ENCODE peak calls at places on chromosomes 13 and 19, in four cellular contexts. One of them, this sample, is unnamed.

GRCh38 chr19:35040826-35041547 is 534 bp upstream of the HPN start:
- DNase-seq in fibroblast of mammary gland: no peak
- DNase-seq in left ventricle myocardium inferior: peak; percentile 95
- DNase-seq in NB4: no peak
- DNase-seq in this sample: no peak

GRCh38 chr13:31910633-31911032 is 120.9 kb upstream of the FRY start:
- DNase-seq in fibroblast of mammary gland: no peak
- DNase-seq in NB4: no peak
- DNase-seq in left ventricle myocardium inferior: no peak
- DNase-seq in this sample: no peak

GRCh38 chr19:903266-903797 is 9.7 kb downstream of the R3HDM4 start:
- DNase-seq in NB4: no peak
- DNase-seq in fibroblast of mammary gland: peak; percentile 55
- DNase-seq in left ventricle myocardium inferior: no peak
- DNase-seq in this sample: no peak

GRCh38 chr13:113493315-113493951 is 2.9 kb upstream of the DCUN1D2 start:
- DNase-seq in NB4: peak; percentile 85
- DNase-seq in fibroblast of mammary gland: peak; percentile 99
- DNase-seq in left ventricle myocardium inferior: no peak
- DNase-seq in this sample: no peak

GRCh38 chr19:16892868-16893685 is 4.3 kb downstream of the F2RL3 start:
- DNase-seq in left ventricle myocardium inferior: no peak
- DNase-seq in NB4: no peak
- DNase-seq in fibroblast of mammary gland: no peak
- DNase-seq in this sample: no peak

GRCh38 chr19:6236310-6237291 is 43.2 kb downstream of the MLLT1 start:
- DNase-seq in NB4: no peak
- DNase-seq in left ventricle myocardium inferior: peak; percentile 29
- DNase-seq in fibroblast of mammary gland: no peak
- DNase-seq in this sample: peak; percentile 23

GRCh38 chr19:46491975-46492682 is 3.5 kb downstream of the PNMA8B start:
- DNase-seq in NB4: no peak
- DNase-seq in left ventricle myocardium inferior: no peak
- DNase-seq in fibroblast of mammary gland: no peak
- DNase-seq in this sample: no peak

GRCh38 chr19:48443731-48444128 is 2.1 kb upstream of the GRWD1 start:
- DNase-seq in fibroblast of mammary gland: no peak
- DNase-seq in left ventricle myocardium inferior: no peak
- DNase-seq in NB4: peak; percentile 36
- DNase-seq in this sample: no peak

GRCh38 chr13:30113983-30114491 is 193.3 kb downstream of the KATNAL1 start:
- DNase-seq in NB4: no peak
- DNase-seq in left ventricle myocardium inferior: no peak
- DNase-seq in fibroblast of mammary gland: no peak
- DNase-seq in this sample: no peak

GRCh38 chr13:34432234-34432633 is 509.8 kb upstream of the NBEA start:
- DNase-seq in NB4: no peak
- DNase-seq in fibroblast of mammary gland: no peak
- DNase-seq in left ventricle myocardium inferior: no peak
- DNase-seq in this sample: no peak

GRCh38 chr19:397941-398706 is 10.8 kb downstream of the C2CD4C start:
- DNase-seq in NB4: no peak
- DNase-seq in left ventricle myocardium inferior: no peak
- DNase-seq in fibroblast of mammary gland: no peak
- DNase-seq in this sample: peak; percentile 13

GRCh38 chr19:34480971-34481821 is at the start of gene WTIP:
- DNase-seq in left ventricle myocardium inferior: peak; percentile 84
- DNase-seq in fibroblast of mammary gland: peak; percentile 75
- DNase-seq in NB4: no peak
- DNase-seq in this sample: peak; percentile 86

GRCh38 chr19:36986601-36987000 is 70.5 kb downstream of the ZNF568 start:
- DNase-seq in NB4: no peak
- DNase-seq in left ventricle myocardium inferior: no peak
- DNase-seq in fibroblast of mammary gland: no peak
- DNase-seq in this sample: no peak

GRCh38 chr19:18203408-18203862 is 407 bp downstream of the RAB3A start:
- DNase-seq in fibroblast of mammary gland: no peak
- DNase-seq in NB4: no peak
- DNase-seq in left ventricle myocardium inferior: peak; percentile 51
- DNase-seq in this sample: no peak

GRCh38 chr19:15300533-15301194 is 31.7 kb downstream of the BRD4 start:
- DNase-seq in fibroblast of mammary gland: peak; percentile 86
- DNase-seq in NB4: peak; percentile 44
- DNase-seq in left ventricle myocardium inferior: no peak
- DNase-seq in this sample: no peak

GRCh38 chr19:12884926-12885748 is 1.9 kb downstream of the KLF1 start:
- DNase-seq in NB4: peak; percentile 82
- DNase-seq in left ventricle myocardium inferior: peak; percentile 60
- DNase-seq in fibroblast of mammary gland: peak; percentile 46
- DNase-seq in this sample: peak; percentile 55

GRCh38 chr19:5144545-5145179 is 175.7 kb downstream of the KDM4B start:
- DNase-seq in NB4: no peak
- DNase-seq in fibroblast of mammary gland: no peak
- DNase-seq in left ventricle myocardium inferior: no peak
- DNase-seq in this sample: peak; percentile 13

GRCh38 chr13:107466326-107466725 is 749.0 kb downstream of the LIG4 start:
- DNase-seq in NB4: no peak
- DNase-seq in fibroblast of mammary gland: peak; percentile 15
- DNase-seq in left ventricle myocardium inferior: no peak
- DNase-seq in this sample: no peak

GRCh38 chr19:13078897-13079541 is 23.6 kb downstream of the LYL1 start:
- DNase-seq in NB4: no peak
- DNase-seq in fibroblast of mammary gland: no peak
- DNase-seq in left ventricle myocardium inferior: no peak
- DNase-seq in this sample: no peak

GRCh38 chr13:33251131-33251629 is 34.4 kb downstream of the STARD13 start:
- DNase-seq in fibroblast of mammary gland: peak; percentile 98
- DNase-seq in left ventricle myocardium inferior: no peak
- DNase-seq in NB4: no peak
- DNase-seq in this sample: no peak

GRCh38 chr13:110640591-110641029 is 25.3 kb downstream of the NAXD start:
- DNase-seq in NB4: no peak
- DNase-seq in left ventricle myocardium inferior: peak; percentile 60
- DNase-seq in fibroblast of mammary gland: peak; percentile 45
- DNase-seq in this sample: no peak

GRCh38 chr13:58712191-58712590 is 1080.6 kb downstream of the PCDH17 start:
- DNase-seq in fibroblast of mammary gland: no peak
- DNase-seq in left ventricle myocardium inferior: no peak
- DNase-seq in NB4: no peak
- DNase-seq in this sample: no peak

GRCh38 chr13:47437411-47437810 is 540.6 kb upstream of the HTR2A start:
- DNase-seq in fibroblast of mammary gland: peak; percentile 80
- DNase-seq in left ventricle myocardium inferior: no peak
- DNase-seq in NB4: no peak
- DNase-seq in this sample: no peak

GRCh38 chr19:7368456-7368855 is 19.7 kb downstream of the ARHGEF18 start:
- DNase-seq in left ventricle myocardium inferior: no peak
- DNase-seq in NB4: no peak
- DNase-seq in fibroblast of mammary gland: no peak
- DNase-seq in this sample: no peak

GRCh38 chr13:61391426-61391825 is 24.2 kb downstream of the PCDH20 start:
- DNase-seq in NB4: no peak
- DNase-seq in left ventricle myocardium inferior: no peak
- DNase-seq in fibroblast of mammary gland: no peak
- DNase-seq in this sample: no peak

GRCh38 chr13:100495455-100495854 is 93.1 kb downstream of the GGACT start:
- DNase-seq in left ventricle myocardium inferior: no peak
- DNase-seq in fibroblast of mammary gland: no peak
- DNase-seq in NB4: no peak
- DNase-seq in this sample: no peak

GRCh38 chr13:79973533-79973963 is 367.4 kb downstream of the SPRY2 start:
- DNase-seq in NB4: peak; percentile 64
- DNase-seq in left ventricle myocardium inferior: peak; percentile 45
- DNase-seq in fibroblast of mammary gland: peak; percentile 24
- DNase-seq in this sample: no peak

GRCh38 chr19:5967994-5968430 is 9.9 kb downstream of the RANBP3 start:
- DNase-seq in NB4: peak; percentile 58
- DNase-seq in fibroblast of mammary gland: peak; percentile 84
- DNase-seq in left ventricle myocardium inferior: peak; percentile 52
- DNase-seq in this sample: peak; percentile 69

GRCh38 chr13:77779461-77780272 is 82.2 kb downstream of the SLAIN1 start:
- DNase-seq in NB4: peak; percentile 92
- DNase-seq in fibroblast of mammary gland: peak; percentile 86
- DNase-seq in left ventricle myocardium inferior: no peak
- DNase-seq in this sample: no peak

GRCh38 chr19:8831373-8831772 is 731 bp downstream of the ZNF558 start:
- DNase-seq in NB4: no peak
- DNase-seq in fibroblast of mammary gland: no peak
- DNase-seq in left ventricle myocardium inferior: no peak
- DNase-seq in this sample: no peak

GRCh38 chr13:98834254-98834960 is 81.9 kb upstream of the SLC15A1 start:
- DNase-seq in left ventricle myocardium inferior: no peak
- DNase-seq in NB4: no peak
- DNase-seq in fibroblast of mammary gland: no peak
- DNase-seq in this sample: no peak

GRCh38 chr13:26186995-26187394 is 35.1 kb downstream of the RNF6 start:
- DNase-seq in fibroblast of mammary gland: no peak
- DNase-seq in NB4: no peak
- DNase-seq in left ventricle myocardium inferior: no peak
- DNase-seq in this sample: no peak

GRCh38 chr13:42466123-42466522 is 107.8 kb upstream of the TNFSF11 start:
- DNase-seq in fibroblast of mammary gland: no peak
- DNase-seq in left ventricle myocardium inferior: no peak
- DNase-seq in NB4: no peak
- DNase-seq in this sample: no peak

GRCh38 chr13:42466609-42467008 is 107.3 kb upstream of the TNFSF11 start:
- DNase-seq in fibroblast of mammary gland: no peak
- DNase-seq in NB4: no peak
- DNase-seq in left ventricle myocardium inferior: no peak
- DNase-seq in this sample: no peak
- TF ChIP-seq CTCF in fibroblast of mammary gland: no peak
- TF ChIP-seq CTCF in NB4: no peak
- TF ChIP-seq CTCF in left ventricle myocardium inferior: no peak
- TF ChIP-seq CTCF in this sample: no peak

GRCh38 chr19:57949296-57949695 is 1.8 kb upstream of the ZNF256 start:
- DNase-seq in fibroblast of mammary gland: no peak
- DNase-seq in left ventricle myocardium inferior: peak; percentile 14
- DNase-seq in NB4: no peak
- DNase-seq in this sample: no peak

GRCh38 chr19:57949702-57950101 is 2.2 kb upstream of the ZNF256 start:
- DNase-seq in NB4: no peak
- DNase-seq in fibroblast of mammary gland: no peak
- DNase-seq in left ventricle myocardium inferior: no peak
- DNase-seq in this sample: no peak

GRCh38 chr19:57947088-57947418 is 453 bp downstream of the ZNF256 start:
- DNase-seq in fibroblast of mammary gland: no peak
- DNase-seq in NB4: no peak
- DNase-seq in left ventricle myocardium inferior: no peak
- DNase-seq in this sample: no peak

GRCh38 chr19:57946316-57946715 is 1.2 kb downstream of the ZNF256 start:
- DNase-seq in left ventricle myocardium inferior: no peak
- DNase-seq in NB4: peak; percentile 3
- DNase-seq in fibroblast of mammary gland: no peak
- DNase-seq in this sample: no peak

DNA sequence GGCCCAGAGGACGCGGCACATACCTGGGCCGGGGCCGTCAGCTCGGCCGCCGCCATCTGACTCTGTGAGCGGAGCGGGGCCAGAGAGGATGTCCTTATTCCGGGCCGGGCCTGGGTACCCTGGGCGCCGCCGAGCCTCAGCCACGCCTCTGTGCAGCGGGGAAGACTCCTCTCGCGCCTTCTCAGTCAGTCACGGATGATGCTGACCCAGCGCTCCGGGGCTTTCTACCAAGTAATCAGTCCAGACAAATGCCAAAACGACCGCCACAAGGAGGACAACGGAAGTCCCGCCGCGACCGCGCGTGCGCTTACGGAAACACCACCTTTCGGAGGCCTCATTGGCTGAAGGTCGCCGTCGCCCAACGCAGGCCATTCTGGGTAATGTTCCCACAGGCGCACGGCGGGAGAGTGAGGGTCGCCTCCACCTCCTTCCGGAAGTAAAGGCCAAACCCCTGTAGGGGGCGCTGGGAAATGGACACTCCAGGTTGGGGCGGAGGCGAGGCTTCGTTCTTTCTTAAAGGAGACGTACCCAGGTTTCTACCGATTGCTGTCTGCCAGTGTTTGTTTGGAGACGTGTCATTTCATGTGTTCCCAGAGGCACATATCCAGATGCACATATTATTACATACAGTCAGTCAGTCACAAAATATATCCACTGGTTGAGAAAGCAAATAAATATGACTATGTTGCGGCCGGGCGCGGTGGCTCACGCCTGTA is at the start of gene ZNF256:
- DNase-seq in left ventricle myocardium inferior: peak; percentile 96
- DNase-seq in NB4: no peak
- DNase-seq in fibroblast of mammary gland: peak; percentile 93
- DNase-seq in this sample: peak; percentile 89
- TF ChIP-seq CTCF in left ventricle myocardium inferior: peak; percentile 73
- TF ChIP-seq CTCF in NB4: no peak
- TF ChIP-seq CTCF in fibroblast of mammary gland: peak; percentile 32
- TF ChIP-seq CTCF in this sample: peak; percentile 62

DNA sequence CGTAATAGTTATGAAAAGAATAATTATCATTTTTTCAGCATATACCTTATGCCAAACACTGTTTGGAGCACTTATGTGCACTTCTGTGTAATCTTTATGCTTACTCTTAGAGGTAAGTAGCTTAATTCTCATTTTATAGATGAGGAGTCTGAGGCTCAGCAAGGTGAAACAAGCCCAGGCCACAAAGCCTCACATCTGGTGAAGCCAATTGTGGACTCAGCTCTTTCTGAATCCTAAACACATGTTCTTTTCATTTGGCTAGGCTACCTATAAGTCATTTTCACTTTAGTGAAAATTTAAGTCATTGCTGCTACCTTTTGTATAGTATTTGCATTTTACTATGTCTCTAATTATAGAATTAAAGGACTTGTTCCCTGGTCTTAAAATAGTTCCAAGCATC is 84.0 kb downstream of the CYSLTR2 start:
- DNase-seq in NB4: no peak
- DNase-seq in left ventricle myocardium inferior: no peak
- DNase-seq in fibroblast of mammary gland: no peak
- DNase-seq in this sample: no peak
- TF ChIP-seq CTCF in NB4: no peak
- TF ChIP-seq CTCF in left ventricle myocardium inferior: no peak
- TF ChIP-seq CTCF in fibroblast of mammary gland: no peak
- TF ChIP-seq CTCF in this sample: no peak

GRCh38 chr13:37173214-37173613 is 67.8 kb upstream of the CSNK1A1L start:
- DNase-seq in fibroblast of mammary gland: peak; percentile 88
- DNase-seq in left ventricle myocardium inferior: no peak
- DNase-seq in NB4: no peak
- DNase-seq in this sample: no peak
- TF ChIP-seq CTCF in fibroblast of mammary gland: peak; percentile 20
- TF ChIP-seq CTCF in left ventricle myocardium inferior: no peak
- TF ChIP-seq CTCF in NB4: no peak
- TF ChIP-seq CTCF in this sample: no peak